ENCODE peak calls at places on chromosomes 12 and 14, in five cellular contexts. One of them, this sample, is unnamed.

GRCh38 chr14:102071283-102071998 is 15.4 kb downstream of the HSP90AA1 start:
- DNase-seq in MG63: no peak
- DNase-seq in stimulated activated CD4-positive, alpha-beta T cell treated with anti-CD3 and anti-CD28 coated beads, Interleukin-15, amount 100 ng/mL, for 24 hours: no peak
- DNase-seq in GM13976: no peak
- DNase-seq in central memory CD4-positive, alpha-beta T cell: no peak
- DNase-seq in this sample: no peak

GRCh38 chr14:101111620-101112290 is 208.2 kb upstream of the RTL1 start:
- DNase-seq in stimulated activated CD4-positive, alpha-beta T cell treated with anti-CD3 and anti-CD28 coated beads, Interleukin-15, amount 100 ng/mL, for 24 hours: no peak
- DNase-seq in GM13976: no peak
- DNase-seq in central memory CD4-positive, alpha-beta T cell: no peak
- DNase-seq in MG63: no peak
- DNase-seq in this sample: no peak

GRCh38 chr14:101135796-101136742 is 232.5 kb upstream of the RTL1 start:
- DNase-seq in stimulated activated CD4-positive, alpha-beta T cell treated with anti-CD3 and anti-CD28 coated beads, Interleukin-15, amount 100 ng/mL, for 24 hours: no peak
- DNase-seq in central memory CD4-positive, alpha-beta T cell: no peak
- DNase-seq in GM13976: peak
- DNase-seq in MG63: no peak
- DNase-seq in this sample: no peak

GRCh38 chr12:101230547-101230946 is 20.5 kb upstream of the SLC5A8 start:
- DNase-seq in stimulated activated CD4-positive, alpha-beta T cell treated with anti-CD3 and anti-CD28 coated beads, Interleukin-15, amount 100 ng/mL, for 24 hours: no peak
- DNase-seq in GM13976: no peak
- DNase-seq in central memory CD4-positive, alpha-beta T cell: no peak
- DNase-seq in MG63: peak
- DNase-seq in this sample: no peak

GRCh38 chr12:103960567-103961227 is 5.0 kb upstream of the TDG start:
- DNase-seq in GM13976: no peak
- DNase-seq in MG63: no peak
- DNase-seq in central memory CD4-positive, alpha-beta T cell: no peak
- DNase-seq in stimulated activated CD4-positive, alpha-beta T cell treated with anti-CD3 and anti-CD28 coated beads, Interleukin-15, amount 100 ng/mL, for 24 hours: no peak
- DNase-seq in this sample: peak

GRCh38 chr12:32125455-32126084 is 18.9 kb downstream of the BICD1 start:
- DNase-seq in stimulated activated CD4-positive, alpha-beta T cell treated with anti-CD3 and anti-CD28 coated beads, Interleukin-15, amount 100 ng/mL, for 24 hours: no peak
- DNase-seq in MG63: no peak
- DNase-seq in GM13976: no peak
- DNase-seq in central memory CD4-positive, alpha-beta T cell: no peak
- DNase-seq in this sample: no peak

GRCh38 chr12:46200551-46200950 is 68.3 kb downstream of the SLC38A1 start:
- DNase-seq in MG63: no peak
- DNase-seq in central memory CD4-positive, alpha-beta T cell: no peak
- DNase-seq in stimulated activated CD4-positive, alpha-beta T cell treated with anti-CD3 and anti-CD28 coated beads, Interleukin-15, amount 100 ng/mL, for 24 hours: no peak
- DNase-seq in GM13976: no peak
- DNase-seq in this sample: no peak

GRCh38 chr14:68230941-68231717 is 411.6 kb downstream of the RAD51B start:
- DNase-seq in MG63: no peak
- DNase-seq in central memory CD4-positive, alpha-beta T cell: no peak
- DNase-seq in stimulated activated CD4-positive, alpha-beta T cell treated with anti-CD3 and anti-CD28 coated beads, Interleukin-15, amount 100 ng/mL, for 24 hours: no peak
- DNase-seq in GM13976: no peak
- DNase-seq in this sample: no peak

GRCh38 chr12:124646385-124647230 is 79.2 kb upstream of the NCOR2 start:
- DNase-seq in central memory CD4-positive, alpha-beta T cell: no peak
- DNase-seq in MG63: no peak
- DNase-seq in stimulated activated CD4-positive, alpha-beta T cell treated with anti-CD3 and anti-CD28 coated beads, Interleukin-15, amount 100 ng/mL, for 24 hours: peak
- DNase-seq in GM13976: peak
- DNase-seq in this sample: no peak

GRCh38 chr14:99363616-99364290 is 91.8 kb upstream of the BCL11B start:
- DNase-seq in stimulated activated CD4-positive, alpha-beta T cell treated with anti-CD3 and anti-CD28 coated beads, Interleukin-15, amount 100 ng/mL, for 24 hours: no peak
- DNase-seq in MG63: no peak
- DNase-seq in central memory CD4-positive, alpha-beta T cell: no peak
- DNase-seq in GM13976: no peak
- DNase-seq in this sample: no peak

GRCh38 chr14:21071225-21072041 is 1.3 kb downstream of the ARHGEF40 start:
- DNase-seq in stimulated activated CD4-positive, alpha-beta T cell treated with anti-CD3 and anti-CD28 coated beads, Interleukin-15, amount 100 ng/mL, for 24 hours: peak
- DNase-seq in MG63: peak
- DNase-seq in central memory CD4-positive, alpha-beta T cell: peak
- DNase-seq in GM13976: peak
- DNase-seq in this sample: peak

GRCh38 chr14:55889124-55889523 is 229.1 kb upstream of the PELI2 start:
- DNase-seq in GM13976: no peak
- DNase-seq in stimulated activated CD4-positive, alpha-beta T cell treated with anti-CD3 and anti-CD28 coated beads, Interleukin-15, amount 100 ng/mL, for 24 hours: no peak
- DNase-seq in MG63: no peak
- DNase-seq in central memory CD4-positive, alpha-beta T cell: no peak
- DNase-seq in this sample: no peak

GRCh38 chr14:67396381-67396965 is 15.5 kb downstream of the PLEK2 start:
- DNase-seq in central memory CD4-positive, alpha-beta T cell: no peak
- DNase-seq in MG63: no peak
- DNase-seq in GM13976: no peak
- DNase-seq in stimulated activated CD4-positive, alpha-beta T cell treated with anti-CD3 and anti-CD28 coated beads, Interleukin-15, amount 100 ng/mL, for 24 hours: no peak
- DNase-seq in this sample: no peak

GRCh38 chr12:62933871-62934798 is 815 bp downstream of the PPM1H start:
- DNase-seq in GM13976: peak
- DNase-seq in MG63: peak
- DNase-seq in central memory CD4-positive, alpha-beta T cell: no peak
- DNase-seq in stimulated activated CD4-positive, alpha-beta T cell treated with anti-CD3 and anti-CD28 coated beads, Interleukin-15, amount 100 ng/mL, for 24 hours: peak
- DNase-seq in this sample: no peak

GRCh38 chr12:121228919-121229650 is 19.2 kb downstream of the P2RX4 start:
- DNase-seq in MG63: no peak
- DNase-seq in stimulated activated CD4-positive, alpha-beta T cell treated with anti-CD3 and anti-CD28 coated beads, Interleukin-15, amount 100 ng/mL, for 24 hours: no peak
- DNase-seq in central memory CD4-positive, alpha-beta T cell: no peak
- DNase-seq in GM13976: no peak
- DNase-seq in this sample: no peak

GRCh38 chr12:30813741-30814687 is 59.3 kb upstream of the CAPRIN2 start:
- DNase-seq in MG63: no peak
- DNase-seq in stimulated activated CD4-positive, alpha-beta T cell treated with anti-CD3 and anti-CD28 coated beads, Interleukin-15, amount 100 ng/mL, for 24 hours: no peak
- DNase-seq in GM13976: no peak
- DNase-seq in central memory CD4-positive, alpha-beta T cell: no peak
- DNase-seq in this sample: no peak

GRCh38 chr12:70964867-70965469 is 44.4 kb upstream of the PTPRR start:
- DNase-seq in GM13976: no peak
- DNase-seq in central memory CD4-positive, alpha-beta T cell: no peak
- DNase-seq in stimulated activated CD4-positive, alpha-beta T cell treated with anti-CD3 and anti-CD28 coated beads, Interleukin-15, amount 100 ng/mL, for 24 hours: no peak
- DNase-seq in MG63: no peak
- DNase-seq in this sample: no peak

GRCh38 chr12:52010152-52010622 is 3.4 kb downstream of the TAMALIN start:
- DNase-seq in stimulated activated CD4-positive, alpha-beta T cell treated with anti-CD3 and anti-CD28 coated beads, Interleukin-15, amount 100 ng/mL, for 24 hours: no peak
- DNase-seq in MG63: peak
- DNase-seq in GM13976: no peak
- DNase-seq in central memory CD4-positive, alpha-beta T cell: no peak
- DNase-seq in this sample: no peak

GRCh38 chr12:44015333-44015941 is 179.6 kb downstream of the TMEM117 start:
- DNase-seq in MG63: no peak
- DNase-seq in GM13976: peak
- DNase-seq in central memory CD4-positive, alpha-beta T cell: peak
- DNase-seq in stimulated activated CD4-positive, alpha-beta T cell treated with anti-CD3 and anti-CD28 coated beads, Interleukin-15, amount 100 ng/mL, for 24 hours: no peak
- DNase-seq in this sample: peak

GRCh38 chr12:123934829-123935228 is 37.8 kb downstream of the CCDC92 start:
- DNase-seq in central memory CD4-positive, alpha-beta T cell: no peak
- DNase-seq in stimulated activated CD4-positive, alpha-beta T cell treated with anti-CD3 and anti-CD28 coated beads, Interleukin-15, amount 100 ng/mL, for 24 hours: no peak
- DNase-seq in GM13976: no peak
- DNase-seq in MG63: no peak
- DNase-seq in this sample: no peak

GRCh38 chr14:71488703-71489141 is 443.5 kb upstream of the RGS6 start:
- DNase-seq in central memory CD4-positive, alpha-beta T cell: no peak
- DNase-seq in MG63: peak
- DNase-seq in stimulated activated CD4-positive, alpha-beta T cell treated with anti-CD3 and anti-CD28 coated beads, Interleukin-15, amount 100 ng/mL, for 24 hours: no peak
- DNase-seq in GM13976: no peak
- DNase-seq in this sample: no peak

GRCh38 chr14:33271216-33271615 is 332.5 kb downstream of the NPAS3 start:
- DNase-seq in GM13976: no peak
- DNase-seq in central memory CD4-positive, alpha-beta T cell: no peak
- DNase-seq in stimulated activated CD4-positive, alpha-beta T cell treated with anti-CD3 and anti-CD28 coated beads, Interleukin-15, amount 100 ng/mL, for 24 hours: no peak
- DNase-seq in MG63: no peak
- DNase-seq in this sample: no peak

GRCh38 chr12:103442822-103443221 is 52.9 kb downstream of the C12orf42 start:
- DNase-seq in central memory CD4-positive, alpha-beta T cell: no peak
- DNase-seq in GM13976: no peak
- DNase-seq in MG63: no peak
- DNase-seq in stimulated activated CD4-positive, alpha-beta T cell treated with anti-CD3 and anti-CD28 coated beads, Interleukin-15, amount 100 ng/mL, for 24 hours: no peak
- DNase-seq in this sample: no peak